ENCODE peak calls at places on chromosome 9, in six cellular contexts. Z, D, I, Q, N and L are unnamed samples.

GRCh38 chr9:98865284-98865683 is 57.8 kb downstream of the GALNT12 start:
- DNase-seq in I (no peak), Z (no peak), Q (no peak), D (no peak), N (no peak), L (no peak)

GRCh38 chr9:112586600-112587155 is 100.1 kb downstream of the KIAA1958 start:
- DNase-seq in I (peak), Z (no peak), N (peak), Q (no peak), D (no peak), L (no peak)

GRCh38 chr9:84169240-84169639 is 171.3 kb downstream of the SLC28A3 start:
- DNase-seq in N (no peak), I (no peak), D (peak), Z (peak), Q (no peak), L (no peak)

GRCh38 chr9:116543731-116544400 is 143.2 kb upstream of the TRIM32 start:
- DNase-seq in Q (no peak), D (no peak), I (no peak), N (no peak), Z (no peak), L (no peak)

GRCh38 chr9:108534741-108535140 is 321.0 kb downstream of the ACTL7B start:
- DNase-seq in N (peak), I (peak), Q (no peak), D (no peak), Z (peak), L (peak)

GRCh38 chr9:125633116-125633743 is 73.8 kb downstream of the MAPKAP1 start:
- DNase-seq in Q (peak), N (no peak), Z (peak), I (no peak), D (no peak), L (no peak)

GRCh38 chr9:123323482-123324013 is 32.4 kb upstream of the CRB2 start:
- DNase-seq in Q (no peak), I (no peak), N (no peak), D (no peak), Z (no peak), L (no peak)

GRCh38 chr9:96006961-96007360 is 131.5 kb downstream of the ERCC6L2 start:
- DNase-seq in D (peak), I (peak), N (no peak), Z (no peak), Q (no peak), L (peak)

GRCh38 chr9:81546498-81546897 is 142.8 kb downstream of the TLE1 start:
- DNase-seq in I (no peak), Z (no peak), N (no peak), D (no peak), Q (no peak), L (no peak)

GRCh38 chr9:96256800-96257199 is 45.2 kb downstream of the HSD17B3 start:
- DNase-seq in D (no peak), N (no peak), I (no peak), Z (peak), Q (no peak), L (no peak)

GRCh38 chr9:124214596-124215550 is 42.9 kb upstream of the NEK6 start:
- DNase-seq in N (no peak), Z (no peak), I (no peak), Q (no peak), D (no peak), L (no peak)

GRCh38 chr9:6270896-6271295 is 55.3 kb downstream of the IL33 start:
- DNase-seq in D (no peak), Q (no peak), N (no peak), I (no peak), Z (peak), L (no peak)

GRCh38 chr9:125323615-125324014 is 62.0 kb downstream of the GAPVD1 start:
- DNase-seq in Q (no peak), Z (no peak), I (peak), D (no peak), N (no peak), L (no peak)

GRCh38 chr9:94827584-94828304 is 101.2 kb downstream of the AOPEP start:
- DNase-seq in D (no peak), Q (peak), N (no peak), Z (no peak), I (no peak), L (no peak)

GRCh38 chr9:125444956-125445506 is 183.4 kb downstream of the GAPVD1 start:
- DNase-seq in N (no peak), Z (no peak), D (no peak), I (no peak), Q (no peak), L (no peak)

GRCh38 chr9:126502417-126503332 is 111.1 kb upstream of the LMX1B start:
- DNase-seq in N (no peak), I (no peak), Q (no peak), Z (no peak), D (no peak), L (no peak)

GRCh38 chr9:74555015-74555414 is 57.9 kb downstream of the RORB start:
- DNase-seq in Z (no peak), N (no peak), D (no peak), Q (no peak), I (no peak), L (no peak)

DNA sequence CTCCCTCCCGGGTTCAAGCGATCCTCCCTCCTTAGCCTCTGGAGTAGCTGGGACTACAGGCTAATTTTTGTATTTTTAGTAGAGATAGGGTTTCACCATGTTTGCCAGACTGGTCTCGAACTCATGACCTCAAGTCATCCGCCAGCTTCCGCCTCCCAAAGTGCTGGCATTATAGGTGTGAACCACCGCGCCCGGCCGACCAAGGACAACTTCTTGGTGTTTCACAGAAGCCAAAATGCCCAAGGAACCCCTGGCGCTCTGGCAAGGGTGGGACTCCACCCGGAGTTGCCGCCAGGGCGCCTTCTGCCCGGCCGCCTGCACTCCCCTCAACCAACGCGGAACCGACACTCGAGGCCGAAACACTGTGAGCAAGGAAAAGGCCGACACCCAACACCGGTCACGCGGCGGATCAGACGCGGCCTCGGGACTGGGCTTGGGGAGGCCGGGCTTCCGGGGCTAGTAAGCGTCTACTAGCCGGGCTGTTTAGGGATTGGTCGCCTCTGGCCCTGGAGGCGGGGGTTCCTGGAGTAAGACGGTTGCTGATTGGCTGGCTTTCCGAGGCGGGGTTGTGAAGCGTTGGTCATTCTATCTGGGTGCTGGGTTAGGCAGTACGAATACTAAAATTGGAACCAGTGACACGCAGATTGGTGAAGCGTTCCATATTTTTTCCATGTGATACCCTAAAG is 7.7 kb upstream of the CFAP157 start:
- DNase-seq in I (peak), D (peak), Q (no peak), N (peak), Z (peak), L (peak)
- H3K4me3 ChIP-seq in I (peak), D (peak), Q (no peak), N (peak), Z (no peak), L (peak)

DNA sequence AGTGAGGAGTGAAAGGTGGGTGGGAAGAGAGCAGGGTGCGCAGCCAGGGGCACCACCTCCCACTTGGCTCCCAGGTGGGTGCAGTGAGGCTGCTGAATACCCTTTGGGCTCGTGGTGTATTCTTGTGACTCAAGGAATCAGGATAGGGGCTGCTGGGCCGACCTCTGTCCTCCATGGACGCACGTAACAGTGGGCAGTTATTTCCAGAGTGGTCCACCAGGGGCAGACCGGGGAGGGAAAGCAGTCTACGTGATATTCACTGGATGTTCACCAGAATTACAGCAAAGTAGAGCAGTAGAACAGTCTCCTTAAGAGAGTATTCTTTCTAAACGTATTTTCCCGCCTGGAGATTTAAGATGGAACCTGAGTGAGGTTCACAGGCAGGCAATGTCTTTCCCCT is 88.5 kb downstream of the SYK start:
- DNase-seq in N (no peak), Q (no peak), Z (no peak), I (no peak), D (no peak), L (no peak)
- TF ChIP-seq CTCF in N (no peak), Q (no peak), Z (no peak), I (peak), D (no peak), L (no peak)

GRCh38 chr9:133055788-133056420 is 5.9 kb upstream of the CEL start:
- DNase-seq in Z (no peak), I (no peak), Q (no peak), D (no peak), N (no peak), L (no peak)
- H3K4me3 ChIP-seq in Z (no peak), I (no peak), Q (no peak), D (no peak), N (no peak), L (no peak)

GRCh38 chr9:76456202-76456926 is 2.6 kb upstream of the GCNT1 start:
- DNase-seq in Z (no peak), Q (peak), N (no peak), I (peak), D (no peak), L (no peak)

GRCh38 chr9:76458903-76459690 is at the start of gene GCNT1:
- DNase-seq in Z (peak), N (peak), I (no peak), Q (peak), D (no peak), L (no peak)

GRCh38 chr9:76464706-76465105 is 5.7 kb downstream of the GCNT1 start:
- DNase-seq in I (no peak), Z (no peak), N (no peak), D (no peak), Q (no peak), L (no peak)

GRCh38 chr9:76463211-76463610 is 4.2 kb downstream of the GCNT1 start:
- DNase-seq in I (no peak), Q (no peak), D (no peak), Z (no peak), N (no peak), L (no peak)

DNA sequence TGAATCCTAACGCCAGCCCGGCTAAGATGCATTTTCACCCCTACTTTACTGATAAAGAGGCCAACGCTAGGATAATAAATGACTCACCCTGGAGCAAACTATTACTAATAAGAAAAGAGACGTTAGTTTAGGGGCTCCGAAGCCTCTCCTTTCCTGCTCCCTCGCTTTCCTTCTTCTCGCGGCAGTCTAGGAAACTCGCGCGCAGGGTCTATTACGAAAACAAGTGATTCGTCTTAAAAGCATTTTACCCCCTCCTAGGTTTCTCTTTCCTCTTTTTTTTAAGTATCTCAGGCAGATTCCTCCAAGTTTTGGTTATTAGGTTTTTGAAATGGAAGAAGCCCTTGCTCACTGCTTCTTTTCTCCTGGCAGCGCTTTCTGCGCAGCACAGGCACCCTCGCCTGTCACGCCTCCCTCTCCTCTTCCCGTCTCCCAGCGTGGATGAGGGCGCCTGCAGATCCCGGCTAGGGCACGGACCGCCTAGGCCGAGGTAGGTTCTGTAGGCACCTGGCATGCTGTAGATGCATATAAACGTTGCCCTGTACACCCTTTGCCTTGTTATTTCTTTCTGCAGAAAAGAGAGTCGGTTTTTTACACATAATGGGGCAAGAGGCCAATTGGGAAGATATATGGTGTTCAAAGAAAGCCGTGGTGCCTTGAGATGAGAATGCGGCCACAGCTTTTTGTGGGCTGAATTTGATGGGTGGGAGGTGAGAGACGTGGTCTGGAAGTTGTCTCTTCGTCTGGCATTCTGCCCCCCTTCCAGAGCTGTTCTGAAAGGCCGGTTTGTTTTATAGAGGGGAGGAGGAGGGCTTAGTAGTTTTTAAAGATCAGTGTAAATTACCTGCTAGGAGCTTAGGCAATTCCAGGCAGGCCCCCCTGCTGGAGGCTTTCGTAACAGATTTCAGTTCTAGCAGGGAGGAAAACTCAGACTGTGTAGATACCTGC is 981 bp downstream of the GCNT1 start:
- DNase-seq in I (no peak), N (no peak), Q (peak), D (no peak), Z (peak), L (no peak)
- TF ChIP-seq CTCF in I (peak), N (peak), Q (peak), D (peak), Z (peak), L (peak)

GRCh38 chr9:100084734-100085133 is 14.1 kb downstream of the ERP44 start:
- DNase-seq in D (no peak), I (no peak), Q (no peak), N (no peak), Z (no peak), L (no peak)

GRCh38 chr9:100082786-100083185 is 16.0 kb downstream of the ERP44 start:
- DNase-seq in N (peak), I (no peak), Q (no peak), D (no peak), Z (peak), L (no peak)

GRCh38 chr9:100083448-100084144 is 15.2 kb downstream of the ERP44 start:
- DNase-seq in I (no peak), Z (no peak), D (no peak), Q (no peak), N (no peak), L (no peak)

GRCh38 chr9:100086097-100086496 is 12.7 kb downstream of the ERP44 start:
- DNase-seq in N (no peak), D (no peak), Q (no peak), I (no peak), Z (no peak), L (no peak)

DNA sequence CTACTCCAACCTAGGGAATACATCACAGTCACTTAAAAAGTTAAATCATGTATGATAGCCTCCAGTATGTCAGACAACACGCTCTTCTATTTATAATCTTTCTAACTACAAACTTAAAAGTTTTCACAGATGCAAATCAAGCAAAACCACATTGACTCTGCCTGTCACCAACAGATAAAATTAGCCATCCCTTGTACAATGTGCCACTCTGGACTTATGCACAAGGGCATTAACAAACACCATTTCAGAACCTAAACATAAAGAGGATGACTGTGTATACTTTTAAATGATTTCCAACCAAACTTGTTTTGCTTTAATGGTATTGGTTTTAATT is 14.7 kb downstream of the ERP44 start:
- DNase-seq in Z (no peak), I (no peak), N (no peak), D (no peak), Q (no peak), L (no peak)
- H3K4me3 ChIP-seq in Z (no peak), I (no peak), N (no peak), D (no peak), Q (no peak), L (no peak)